ENCODE peak calls at places on chromosome 10, in five cellular contexts. One of them, this sample, is unnamed.

GRCh38 chr10:14698487-14699170 is 76.1 kb downstream of the FAM107B start:
- ATAC-seq in HCT116: no peak
- ATAC-seq in HepG2: no peak
- ATAC-seq in K562: no peak
- ATAC-seq in upper lobe of left lung: no peak
- ATAC-seq in this sample: no peak

GRCh38 chr10:127346604-127347003 is 150.2 kb upstream of the INSYN2A start:
- ATAC-seq in HCT116: no peak
- ATAC-seq in HepG2: no peak
- ATAC-seq in K562: no peak
- ATAC-seq in upper lobe of left lung: no peak
- ATAC-seq in this sample: no peak

GRCh38 chr10:29069952-29070351 is 218.9 kb upstream of the LYZL1 start:
- ATAC-seq in HCT116: no peak
- ATAC-seq in HepG2: no peak
- ATAC-seq in K562: no peak
- ATAC-seq in upper lobe of left lung: no peak
- ATAC-seq in this sample: no peak

GRCh38 chr10:23361665-23362064 is 17.1 kb upstream of the C10orf67 start:
- ATAC-seq in HCT116: no peak
- ATAC-seq in HepG2: no peak
- ATAC-seq in K562: no peak
- ATAC-seq in upper lobe of left lung: no peak
- ATAC-seq in this sample: no peak

GRCh38 chr10:61642692-61643091 is 20.0 kb upstream of the CABCOCO1 start:
- ATAC-seq in HCT116: no peak
- ATAC-seq in HepG2: no peak
- ATAC-seq in K562: no peak
- ATAC-seq in upper lobe of left lung: no peak
- ATAC-seq in this sample: no peak

GRCh38 chr10:71598673-71599072 is 120.9 kb downstream of the C10orf105 start:
- ATAC-seq in HCT116: no peak
- ATAC-seq in HepG2: no peak
- ATAC-seq in K562: no peak
- ATAC-seq in upper lobe of left lung: peak
- ATAC-seq in this sample: peak

GRCh38 chr10:109721401-109722028 is 201.8 kb downstream of the XPNPEP1 start:
- ATAC-seq in HCT116: no peak
- ATAC-seq in HepG2: no peak
- ATAC-seq in K562: no peak
- ATAC-seq in upper lobe of left lung: no peak
- ATAC-seq in this sample: no peak

GRCh38 chr10:89745903-89746302 is 44.5 kb downstream of the KIF20B start:
- ATAC-seq in HCT116: peak
- ATAC-seq in HepG2: peak
- ATAC-seq in K562: no peak
- ATAC-seq in upper lobe of left lung: no peak
- ATAC-seq in this sample: no peak

GRCh38 chr10:6578221-6579192 is 1.6 kb downstream of the PRKCQ start:
- ATAC-seq in HCT116: no peak
- ATAC-seq in HepG2: no peak
- ATAC-seq in K562: no peak
- ATAC-seq in upper lobe of left lung: no peak
- ATAC-seq in this sample: no peak

GRCh38 chr10:9824546-9825164 is 1193.0 kb upstream of the CELF2 start:
- ATAC-seq in HCT116: no peak
- ATAC-seq in HepG2: no peak
- ATAC-seq in K562: peak
- ATAC-seq in upper lobe of left lung: no peak
- ATAC-seq in this sample: no peak

GRCh38 chr10:99678921-99679320 is 19.6 kb downstream of the ENTPD7 start:
- ATAC-seq in HCT116: no peak
- ATAC-seq in HepG2: no peak
- ATAC-seq in K562: no peak
- ATAC-seq in upper lobe of left lung: no peak
- ATAC-seq in this sample: no peak

GRCh38 chr10:98391065-98391464 is 23.9 kb downstream of the PYROXD2 start:
- ATAC-seq in HCT116: no peak
- ATAC-seq in HepG2: no peak
- ATAC-seq in K562: no peak
- ATAC-seq in upper lobe of left lung: no peak
- ATAC-seq in this sample: no peak

GRCh38 chr10:132571565-132572544 is 34.3 kb downstream of the INPP5A start:
- ATAC-seq in HCT116: peak
- ATAC-seq in HepG2: peak
- ATAC-seq in K562: peak
- ATAC-seq in upper lobe of left lung: peak
- ATAC-seq in this sample: peak
- TF ChIP-seq POLR2AphosphoS5 in HCT116: peak
- TF ChIP-seq POLR2AphosphoS5 in HepG2: no peak
- TF ChIP-seq POLR2AphosphoS5 in K562: peak
- TF ChIP-seq POLR2AphosphoS5 in upper lobe of left lung: peak
- TF ChIP-seq POLR2AphosphoS5 in this sample: peak

GRCh38 chr10:80199828-80200227 is 5.5 kb downstream of the ANXA11 start:
- ATAC-seq in HCT116: no peak
- ATAC-seq in HepG2: no peak
- ATAC-seq in K562: no peak
- ATAC-seq in upper lobe of left lung: peak
- ATAC-seq in this sample: peak
- TF ChIP-seq POLR2AphosphoS5 in HCT116: no peak
- TF ChIP-seq POLR2AphosphoS5 in HepG2: no peak
- TF ChIP-seq POLR2AphosphoS5 in K562: no peak
- TF ChIP-seq POLR2AphosphoS5 in upper lobe of left lung: peak
- TF ChIP-seq POLR2AphosphoS5 in this sample: peak

GRCh38 chr10:73798927-73799563 is 12.4 kb downstream of the NDST2 start:
- ATAC-seq in HCT116: no peak
- ATAC-seq in HepG2: peak
- ATAC-seq in K562: peak
- ATAC-seq in upper lobe of left lung: peak
- ATAC-seq in this sample: no peak

GRCh38 chr10:73798087-73798486 is 12.7 kb downstream of the ZSWIM8 start:
- ATAC-seq in HCT116: no peak
- ATAC-seq in HepG2: no peak
- ATAC-seq in K562: no peak
- ATAC-seq in upper lobe of left lung: no peak
- ATAC-seq in this sample: no peak

GRCh38 chr10:73800560-73801252 is 10.7 kb downstream of the NDST2 start:
- ATAC-seq in HCT116: peak
- ATAC-seq in HepG2: no peak
- ATAC-seq in K562: peak
- ATAC-seq in upper lobe of left lung: no peak
- ATAC-seq in this sample: no peak

GRCh38 chr10:73801253-73801590 is 10.2 kb downstream of the NDST2 start:
- ATAC-seq in HCT116: no peak
- ATAC-seq in HepG2: no peak
- ATAC-seq in K562: peak
- ATAC-seq in upper lobe of left lung: no peak
- ATAC-seq in this sample: no peak

GRCh38 chr10:73799899-73800559 is 11.4 kb downstream of the NDST2 start:
- ATAC-seq in HCT116: peak
- ATAC-seq in HepG2: peak
- ATAC-seq in K562: peak
- ATAC-seq in upper lobe of left lung: no peak
- ATAC-seq in this sample: no peak
- TF ChIP-seq POLR2AphosphoS5 in HCT116: no peak
- TF ChIP-seq POLR2AphosphoS5 in HepG2: no peak
- TF ChIP-seq POLR2AphosphoS5 in K562: peak
- TF ChIP-seq POLR2AphosphoS5 in upper lobe of left lung: no peak
- TF ChIP-seq POLR2AphosphoS5 in this sample: no peak

GRCh38 chr10:78464118-78464855 is 430.6 kb downstream of the RPS24 start:
- ATAC-seq in HCT116: no peak
- ATAC-seq in HepG2: no peak
- ATAC-seq in K562: no peak
- ATAC-seq in upper lobe of left lung: no peak
- ATAC-seq in this sample: no peak

GRCh38 chr10:78462221-78462620 is 428.6 kb downstream of the RPS24 start:
- ATAC-seq in HCT116: no peak
- ATAC-seq in HepG2: no peak
- ATAC-seq in K562: no peak
- ATAC-seq in upper lobe of left lung: no peak
- ATAC-seq in this sample: no peak

GRCh38 chr10:78461333-78461732 is 427.7 kb downstream of the RPS24 start:
- ATAC-seq in HCT116: no peak
- ATAC-seq in HepG2: no peak
- ATAC-seq in K562: no peak
- ATAC-seq in upper lobe of left lung: no peak
- ATAC-seq in this sample: no peak

GRCh38 chr10:78464856-78465221 is 431.2 kb downstream of the RPS24 start:
- ATAC-seq in HCT116: no peak
- ATAC-seq in HepG2: no peak
- ATAC-seq in K562: no peak
- ATAC-seq in upper lobe of left lung: peak
- ATAC-seq in this sample: no peak

GRCh38 chr10:78462728-78463228 is 429.1 kb downstream of the RPS24 start:
- ATAC-seq in HCT116: no peak
- ATAC-seq in HepG2: no peak
- ATAC-seq in K562: no peak
- ATAC-seq in upper lobe of left lung: no peak
- ATAC-seq in this sample: no peak
- TF ChIP-seq POLR2AphosphoS5 in HCT116: no peak
- TF ChIP-seq POLR2AphosphoS5 in HepG2: no peak
- TF ChIP-seq POLR2AphosphoS5 in K562: no peak
- TF ChIP-seq POLR2AphosphoS5 in upper lobe of left lung: no peak
- TF ChIP-seq POLR2AphosphoS5 in this sample: no peak

GRCh38 chr10:58963101-58963534 is 213.3 kb upstream of the PHYHIPL start:
- ATAC-seq in HCT116: peak
- ATAC-seq in HepG2: no peak
- ATAC-seq in K562: no peak
- ATAC-seq in upper lobe of left lung: no peak
- ATAC-seq in this sample: no peak

GRCh38 chr10:58965855-58966254 is 210.6 kb upstream of the PHYHIPL start:
- ATAC-seq in HCT116: no peak
- ATAC-seq in HepG2: peak
- ATAC-seq in K562: no peak
- ATAC-seq in upper lobe of left lung: no peak
- ATAC-seq in this sample: no peak

GRCh38 chr10:58967551-58968418 is 208.7 kb upstream of the PHYHIPL start:
- ATAC-seq in HCT116: peak
- ATAC-seq in HepG2: peak
- ATAC-seq in K562: no peak
- ATAC-seq in upper lobe of left lung: peak
- ATAC-seq in this sample: no peak

GRCh38 chr10:58969578-58969977 is 206.9 kb upstream of the PHYHIPL start:
- ATAC-seq in HCT116: no peak
- ATAC-seq in HepG2: no peak
- ATAC-seq in K562: no peak
- ATAC-seq in upper lobe of left lung: no peak
- ATAC-seq in this sample: no peak

GRCh38 chr10:58963723-58964124 is 212.7 kb upstream of the PHYHIPL start:
- ATAC-seq in HCT116: no peak
- ATAC-seq in HepG2: peak
- ATAC-seq in K562: no peak
- ATAC-seq in upper lobe of left lung: no peak
- ATAC-seq in this sample: no peak
- TF ChIP-seq POLR2AphosphoS5 in HCT116: no peak
- TF ChIP-seq POLR2AphosphoS5 in HepG2: no peak
- TF ChIP-seq POLR2AphosphoS5 in K562: no peak
- TF ChIP-seq POLR2AphosphoS5 in upper lobe of left lung: no peak
- TF ChIP-seq POLR2AphosphoS5 in this sample: no peak

DNA sequence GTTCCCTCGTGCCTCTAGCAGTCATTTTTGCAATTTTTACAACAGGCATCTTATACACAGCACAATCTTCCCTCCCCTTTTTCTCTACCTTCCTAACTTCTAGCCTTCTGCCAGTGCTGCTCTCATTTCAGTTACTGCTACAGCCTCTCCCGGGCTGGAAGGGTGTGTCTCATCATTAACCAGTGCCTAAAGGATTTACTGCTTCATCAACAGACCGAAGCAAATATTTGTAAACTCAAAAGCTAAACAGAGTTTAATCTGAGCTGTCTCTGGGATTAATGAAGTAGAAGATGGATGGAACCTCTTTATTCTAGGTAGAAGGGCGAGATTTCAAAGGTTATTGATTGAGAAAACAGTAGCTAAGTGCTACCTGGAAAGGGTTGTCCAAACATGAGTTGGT is 94.3 kb downstream of the PRPF18 start:
- ATAC-seq in HCT116: no peak
- ATAC-seq in HepG2: peak
- ATAC-seq in K562: no peak
- ATAC-seq in upper lobe of left lung: no peak
- ATAC-seq in this sample: no peak
- TF ChIP-seq POLR2AphosphoS5 in HCT116: no peak
- TF ChIP-seq POLR2AphosphoS5 in HepG2: no peak
- TF ChIP-seq POLR2AphosphoS5 in K562: no peak
- TF ChIP-seq POLR2AphosphoS5 in upper lobe of left lung: no peak
- TF ChIP-seq POLR2AphosphoS5 in this sample: no peak

GRCh38 chr10:373516-374309 is 238.5 kb downstream of the ZMYND11 start:
- ATAC-seq in HCT116: no peak
- ATAC-seq in HepG2: peak
- ATAC-seq in K562: no peak
- ATAC-seq in upper lobe of left lung: no peak
- ATAC-seq in this sample: no peak
- TF ChIP-seq POLR2AphosphoS5 in HCT116: no peak
- TF ChIP-seq POLR2AphosphoS5 in HepG2: no peak
- TF ChIP-seq POLR2AphosphoS5 in K562: no peak
- TF ChIP-seq POLR2AphosphoS5 in upper lobe of left lung: no peak
- TF ChIP-seq POLR2AphosphoS5 in this sample: no peak

GRCh38 chr10:75739454-75740143 is 308.2 kb downstream of the LRMDA start:
- ATAC-seq in HCT116: no peak
- ATAC-seq in HepG2: no peak
- ATAC-seq in K562: no peak
- ATAC-seq in upper lobe of left lung: no peak
- ATAC-seq in this sample: no peak
- TF ChIP-seq POLR2AphosphoS5 in HCT116: no peak
- TF ChIP-seq POLR2AphosphoS5 in HepG2: no peak
- TF ChIP-seq POLR2AphosphoS5 in K562: no peak
- TF ChIP-seq POLR2AphosphoS5 in upper lobe of left lung: no peak
- TF ChIP-seq POLR2AphosphoS5 in this sample: no peak

This sample was measured in gastroesophageal sphincter.